ENCODE peak calls at places on chromosome 17, in four cellular contexts. W is neural progenitor cell, P is A549, Z is sigmoid colon. O is an unnamed sample.

GRCh38 chr17:38369124-38369886 is 17.7 kb downstream of the SOCS7 start:
- DNase-seq in W (no peak), P (no peak), Z (no peak), O (no peak)

GRCh38 chr17:2723997-2724782 is 12.6 kb upstream of the CLUH start:
- DNase-seq in W (peak), P (no peak), Z (no peak), O (no peak)

GRCh38 chr17:52147872-52148271 is 10.6 kb downstream of the CA10 start:
- DNase-seq in W (no peak), P (no peak), Z (no peak), O (no peak)

GRCh38 chr17:32516940-32517711 is 30.3 kb downstream of the CDK5R1 start:
- DNase-seq in W (no peak), P (no peak), Z (peak), O (no peak)

GRCh38 chr17:64118452-64118979 is 11.4 kb downstream of the ERN1 start:
- DNase-seq in W (no peak), P (no peak), Z (peak), O (no peak)

GRCh38 chr17:48055531-48056245 is 7.5 kb downstream of the NFE2L1 start:
- DNase-seq in W (peak), P (no peak), Z (no peak), O (no peak)

GRCh38 chr17:32998893-32999240 is 7.2 kb downstream of the SPACA3 start:
- DNase-seq in W (no peak), P (no peak), Z (no peak), O (no peak)

GRCh38 chr17:75908201-75908600 is 3.5 kb upstream of the MRPL38 start:
- DNase-seq in W (no peak), P (no peak), Z (no peak), O (no peak)

GRCh38 chr17:62631936-62632924 is 4.8 kb downstream of the MRC2 start:
- DNase-seq in W (no peak), P (no peak), Z (peak), O (no peak)

GRCh38 chr17:19311421-19312215 is 50.9 kb downstream of the B9D1 start:
- DNase-seq in W (no peak), P (no peak), Z (peak), O (no peak)

GRCh38 chr17:19308398-19308797 is 54.1 kb downstream of the B9D1 start:
- DNase-seq in W (no peak), P (no peak), Z (peak), O (no peak)

GRCh38 chr17:19310151-19310550 is 52.4 kb downstream of the B9D1 start:
- DNase-seq in W (no peak), P (no peak), Z (peak), O (no peak)

GRCh38 chr17:19311016-19311415 is 51.5 kb downstream of the B9D1 start:
- DNase-seq in W (no peak), P (no peak), Z (peak), O (no peak)

DNA sequence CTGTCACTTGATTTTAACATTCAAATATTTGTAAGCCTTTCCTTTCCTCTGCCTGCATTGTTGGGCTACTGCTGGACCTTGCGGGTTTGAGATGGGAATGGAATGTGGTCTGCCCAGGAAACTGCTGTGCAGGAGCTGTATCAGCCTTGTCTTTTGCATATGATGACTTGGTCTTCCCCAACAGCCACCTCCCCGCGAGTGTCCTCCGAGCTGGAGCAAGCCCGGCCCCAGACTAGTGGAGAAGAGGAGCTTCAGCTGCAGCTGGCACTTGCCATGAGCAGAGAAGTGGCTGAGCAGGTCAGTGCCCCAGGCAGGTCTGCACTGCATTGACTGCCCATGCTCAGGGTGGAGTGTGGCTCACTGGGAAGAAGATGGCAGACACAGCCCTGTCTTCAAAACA is 52.8 kb downstream of the B9D1 start:
- DNase-seq in W (no peak), P (no peak), Z (peak), O (no peak)
- H3K27ac ChIP-seq in W (no peak), P (no peak), Z (no peak), O (no peak)

GRCh38 chr17:81402530-81402941 is 7.3 kb downstream of the BAHCC1 start:
- DNase-seq in W (no peak), P (no peak), Z (no peak), O (no peak)

GRCh38 chr17:81400154-81400938 is 5.1 kb downstream of the BAHCC1 start:
- DNase-seq in W (peak), P (peak), Z (no peak), O (no peak)

GRCh38 chr17:81400939-81401726 is 5.9 kb downstream of the BAHCC1 start:
- DNase-seq in W (no peak), P (no peak), Z (no peak), O (no peak)

GRCh38 chr17:81403040-81403467 is 7.8 kb downstream of the BAHCC1 start:
- DNase-seq in W (peak), P (no peak), Z (no peak), O (no peak)

DNA sequence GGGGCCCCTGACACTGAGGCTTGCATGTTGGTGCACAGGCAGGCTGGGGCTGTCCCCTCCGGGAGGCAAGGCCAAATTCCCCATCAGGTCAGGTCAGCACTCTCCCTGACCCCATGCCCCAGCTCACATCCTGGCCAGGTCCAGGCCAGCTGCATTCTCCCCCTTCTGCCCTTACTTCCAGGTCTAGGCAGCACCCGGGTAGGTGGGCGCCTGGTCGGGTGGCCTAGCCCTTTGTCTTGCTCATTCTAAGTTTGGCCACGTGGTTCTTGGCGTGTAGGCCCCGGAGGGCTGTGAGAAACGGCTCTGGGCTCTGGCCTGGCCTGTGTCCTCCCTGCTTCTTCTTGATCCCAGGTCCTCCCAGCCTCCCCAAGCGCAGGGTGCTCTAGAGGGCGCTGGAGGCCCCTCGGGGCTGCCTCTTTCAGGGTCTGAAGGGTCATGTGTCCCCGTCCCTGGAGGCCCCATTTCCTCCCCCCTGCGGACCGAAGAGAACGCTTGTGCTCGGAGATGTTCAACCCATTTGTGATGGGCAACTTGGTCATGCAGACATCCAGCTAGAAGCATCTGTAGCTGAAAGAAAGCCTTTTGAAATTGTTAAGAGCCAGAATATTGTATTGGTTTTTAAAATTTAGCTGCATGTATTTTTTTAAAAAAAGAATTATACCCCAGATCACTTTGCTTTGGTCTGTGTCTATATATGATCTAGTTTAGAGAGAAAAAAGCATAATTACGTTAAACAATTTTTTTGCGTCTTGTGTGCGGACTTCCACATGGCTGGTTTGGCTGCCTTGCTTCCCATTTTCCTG is 6.7 kb downstream of the BAHCC1 start:
- DNase-seq in W (peak), P (peak), Z (no peak), O (no peak)
- H3K4me3 ChIP-seq in W (no peak), P (no peak), Z (no peak), O (no peak)

GRCh38 chr17:57655564-57655963 is 89.5 kb downstream of the CCDC182 start:
- DNase-seq in W (no peak), P (no peak), Z (no peak), O (no peak)

GRCh38 chr17:57654040-57654775 is 90.9 kb downstream of the CCDC182 start:
- DNase-seq in W (no peak), P (no peak), Z (no peak), O (no peak)

GRCh38 chr17:57653279-57653678 is 91.8 kb downstream of the CCDC182 start:
- DNase-seq in W (no peak), P (no peak), Z (no peak), O (no peak)

GRCh38 chr17:57652811-57653210 is 92.3 kb downstream of the CCDC182 start:
- DNase-seq in W (no peak), P (no peak), Z (no peak), O (no peak)

DNA sequence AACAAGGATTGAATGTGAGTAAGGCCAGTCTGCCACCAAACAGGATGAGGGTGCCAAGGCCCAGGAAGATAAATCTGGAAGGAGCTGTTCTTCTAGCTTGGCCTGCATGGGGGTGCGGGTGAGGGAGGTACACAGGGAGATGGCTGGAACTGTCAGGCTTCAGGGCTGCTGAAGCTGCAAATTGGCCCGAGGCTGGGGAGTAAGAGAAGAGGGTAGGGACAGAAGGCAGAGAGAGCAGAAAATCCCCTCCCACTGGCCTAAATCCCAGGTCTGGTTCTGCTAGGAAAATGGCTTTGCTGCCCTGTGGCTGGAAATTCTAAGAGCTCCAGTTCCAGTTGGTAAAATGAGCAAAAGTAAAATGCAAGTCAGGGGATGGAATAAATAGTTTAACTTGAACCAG is 87.9 kb downstream of the CCDC182 start:
- DNase-seq in W (no peak), P (no peak), Z (no peak), O (no peak)
- H3K27ac ChIP-seq in W (no peak), P (no peak), Z (no peak), O (no peak)

DNA sequence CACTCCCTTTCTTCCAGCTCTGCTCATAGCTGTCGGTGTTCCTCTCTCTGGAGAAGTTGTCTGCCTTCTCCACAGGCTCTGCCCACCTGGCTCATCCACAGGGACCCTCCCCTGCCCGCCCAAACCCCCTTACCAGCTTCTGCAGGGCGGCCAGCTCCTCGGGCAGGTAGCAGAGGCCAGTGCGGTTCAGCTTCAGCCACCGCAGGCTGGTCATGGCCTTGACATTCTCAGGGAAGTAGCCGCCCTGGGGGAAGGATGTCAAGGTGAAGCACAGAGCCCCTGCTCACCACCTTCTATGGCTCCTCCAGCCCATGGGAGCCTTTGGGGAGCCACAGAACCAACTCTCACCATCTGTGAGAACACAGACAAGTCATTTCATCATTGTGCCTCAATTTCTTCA is 1.8 kb downstream of the FLII start:
- DNase-seq in W (no peak), P (no peak), Z (no peak), O (no peak)
- H3K4me3 ChIP-seq in W (peak), P (peak), Z (no peak), O (peak)

DNA sequence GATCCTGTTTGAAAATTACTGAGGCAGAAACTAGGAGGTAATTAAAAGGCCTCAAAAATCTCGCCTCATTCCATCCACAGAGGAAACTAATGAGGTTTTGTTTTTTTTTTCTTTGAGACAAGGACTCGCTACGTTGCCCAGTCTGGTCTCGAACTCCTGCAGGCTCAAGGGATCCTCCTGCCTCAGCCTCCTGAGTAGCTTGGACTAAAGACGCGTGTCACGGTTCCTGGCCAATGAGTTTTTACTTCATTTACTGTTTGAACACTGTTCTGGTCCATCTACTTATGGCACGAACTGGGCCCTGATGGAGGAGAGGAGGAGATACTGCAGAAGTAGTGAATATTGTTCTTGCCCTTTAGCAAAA is 600 bp upstream of the BLTP2 start:
- DNase-seq in W (no peak), P (no peak), Z (peak), O (no peak)
- H3K27ac ChIP-seq in W (no peak), P (peak), Z (peak), O (peak)

GRCh38 chr17:17395246-17395802 is 81.5 kb upstream of the MED9 start:
- DNase-seq in W (no peak), P (no peak), Z (no peak), O (no peak)
- H3K4me3 ChIP-seq in W (no peak), P (no peak), Z (no peak), O (no peak)

DNA sequence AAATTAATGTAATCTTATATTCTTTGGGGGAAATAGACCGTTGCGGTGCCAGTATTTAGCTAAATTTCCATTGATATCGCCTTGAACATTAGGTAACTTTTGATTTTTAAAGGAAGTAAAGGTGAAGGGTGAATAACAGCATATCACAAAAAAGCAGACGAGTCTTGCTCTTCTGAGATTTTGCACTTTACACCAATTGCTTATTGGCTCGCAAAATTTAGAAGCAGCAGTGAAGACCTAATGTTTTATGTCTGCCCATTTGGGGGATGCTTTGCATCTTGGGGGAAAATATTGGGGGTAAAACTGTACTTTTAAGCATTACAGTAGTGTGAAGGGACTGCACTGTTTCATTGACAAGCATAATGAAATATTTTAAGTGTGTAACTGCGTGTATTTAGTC is 934 bp downstream of the MAP2K6 start:
- DNase-seq in W (no peak), P (no peak), Z (no peak), O (no peak)
- H3K27ac ChIP-seq in W (peak), P (peak), Z (peak), O (no peak)

GRCh38 chr17:5000237-5000639 is 2.5 kb downstream of the KIF1C start:
- DNase-seq in W (no peak), P (no peak), Z (peak), O (no peak)
- H3K4me3 ChIP-seq in W (no peak), P (no peak), Z (peak), O (no peak)

GRCh38 chr17:73283250-73283649 is 21.6 kb upstream of the CPSF4L start:
- DNase-seq in W (no peak), P (no peak), Z (no peak), O (no peak)
- H3K27ac ChIP-seq in W (no peak), P (no peak), Z (peak), O (no peak)